ENCODE peak calls at places on chromosomes 16 and 17, in eight cellular contexts. One of them, this sample, is unnamed.

GRCh38 chr16:87471278-87472141 is 21.3 kb downstream of the ZCCHC14 start:
- DNase-seq in SK-N-SH: peak; percentile 54
- DNase-seq in esophagus squamous epithelium: no peak
- DNase-seq in heart right ventricle: no peak
- DNase-seq in lower leg skin: no peak
- DNase-seq in DND-41: no peak
- DNase-seq in uterus: no peak
- DNase-seq in stomach: no peak
- DNase-seq in this sample: no peak

GRCh38 chr16:85418978-85419491 is 194.1 kb upstream of the GSE1 start:
- DNase-seq in lower leg skin: peak; percentile 77
- DNase-seq in DND-41: peak; percentile 20
- DNase-seq in SK-N-SH: no peak
- DNase-seq in esophagus squamous epithelium: no peak
- DNase-seq in uterus: no peak
- DNase-seq in heart right ventricle: no peak
- DNase-seq in stomach: no peak
- DNase-seq in this sample: no peak

GRCh38 chr16:89925596-89926079 is 2.5 kb downstream of the TUBB3 start:
- DNase-seq in uterus: no peak
- DNase-seq in lower leg skin: no peak
- DNase-seq in esophagus squamous epithelium: no peak
- DNase-seq in SK-N-SH: peak; percentile 57
- DNase-seq in stomach: no peak
- DNase-seq in heart right ventricle: no peak
- DNase-seq in DND-41: no peak
- DNase-seq in this sample: no peak

GRCh38 chr17:83146347-83146746 is 66.9 kb downstream of the METRNL start:
- DNase-seq in heart right ventricle: no peak
- DNase-seq in esophagus squamous epithelium: no peak
- DNase-seq in lower leg skin: no peak
- DNase-seq in SK-N-SH: no peak
- DNase-seq in stomach: no peak
- DNase-seq in DND-41: no peak
- DNase-seq in uterus: no peak
- DNase-seq in this sample: no peak

GRCh38 chr16:69725480-69726312 is 664 bp downstream of the NQO1 start:
- DNase-seq in DND-41: no peak
- DNase-seq in uterus: no peak
- DNase-seq in heart right ventricle: no peak
- DNase-seq in stomach: peak; percentile 25
- DNase-seq in SK-N-SH: no peak
- DNase-seq in esophagus squamous epithelium: no peak
- DNase-seq in lower leg skin: peak; percentile 83
- DNase-seq in this sample: no peak

GRCh38 chr16:24041834-24042631 is 206.2 kb downstream of the PRKCB start:
- DNase-seq in lower leg skin: no peak
- DNase-seq in uterus: no peak
- DNase-seq in heart right ventricle: peak; percentile 56
- DNase-seq in stomach: peak; percentile 62
- DNase-seq in DND-41: peak; percentile 80
- DNase-seq in SK-N-SH: peak; percentile 75
- DNase-seq in esophagus squamous epithelium: no peak
- DNase-seq in this sample: peak; percentile 82

GRCh38 chr17:43025290-43025657 is 243 bp downstream of the RND2 start:
- DNase-seq in SK-N-SH: no peak
- DNase-seq in heart right ventricle: no peak
- DNase-seq in DND-41: no peak
- DNase-seq in esophagus squamous epithelium: no peak
- DNase-seq in uterus: no peak
- DNase-seq in stomach: no peak
- DNase-seq in lower leg skin: no peak
- DNase-seq in this sample: no peak

GRCh38 chr17:77529328-77529650 is 388.5 kb downstream of the SEC14L1 start:
- DNase-seq in DND-41: no peak
- DNase-seq in uterus: no peak
- DNase-seq in lower leg skin: no peak
- DNase-seq in heart right ventricle: no peak
- DNase-seq in esophagus squamous epithelium: no peak
- DNase-seq in stomach: no peak
- DNase-seq in SK-N-SH: no peak
- DNase-seq in this sample: no peak

GRCh38 chr17:9985622-9986021 is 80.6 kb upstream of the RCVRN start:
- DNase-seq in SK-N-SH: no peak
- DNase-seq in esophagus squamous epithelium: no peak
- DNase-seq in uterus: no peak
- DNase-seq in lower leg skin: no peak
- DNase-seq in DND-41: no peak
- DNase-seq in stomach: no peak
- DNase-seq in heart right ventricle: no peak
- DNase-seq in this sample: no peak

GRCh38 chr16:85570213-85570734 is 42.8 kb upstream of the GSE1 start:
- DNase-seq in heart right ventricle: no peak
- DNase-seq in esophagus squamous epithelium: no peak
- DNase-seq in stomach: peak; percentile 39
- DNase-seq in uterus: no peak
- DNase-seq in SK-N-SH: no peak
- DNase-seq in lower leg skin: no peak
- DNase-seq in DND-41: peak; percentile 81
- DNase-seq in this sample: peak; percentile 82

GRCh38 chr16:20191566-20191965 is 117.9 kb upstream of the GPR139 start:
- DNase-seq in stomach: no peak
- DNase-seq in esophagus squamous epithelium: no peak
- DNase-seq in SK-N-SH: no peak
- DNase-seq in heart right ventricle: no peak
- DNase-seq in uterus: no peak
- DNase-seq in lower leg skin: no peak
- DNase-seq in DND-41: no peak
- DNase-seq in this sample: no peak

GRCh38 chr17:6507535-6507934 is 48.8 kb downstream of the PITPNM3 start:
- DNase-seq in DND-41: no peak
- DNase-seq in uterus: peak; percentile 45
- DNase-seq in stomach: no peak
- DNase-seq in heart right ventricle: no peak
- DNase-seq in esophagus squamous epithelium: no peak
- DNase-seq in SK-N-SH: no peak
- DNase-seq in lower leg skin: peak; percentile 84
- DNase-seq in this sample: no peak

GRCh38 chr17:63929860-63930766 is 2.0 kb downstream of the CD79B start:
- DNase-seq in uterus: no peak
- DNase-seq in esophagus squamous epithelium: no peak
- DNase-seq in stomach: no peak
- DNase-seq in lower leg skin: no peak
- DNase-seq in DND-41: no peak
- DNase-seq in heart right ventricle: no peak
- DNase-seq in SK-N-SH: peak; percentile 31
- DNase-seq in this sample: no peak
- H3K4me3 ChIP-seq in uterus: no peak overlapping the region
- H3K4me3 ChIP-seq in esophagus squamous epithelium: no peak overlapping the region
- H3K4me3 ChIP-seq in stomach: peak overlapping the region; percentile 46
- H3K4me3 ChIP-seq in lower leg skin: no peak overlapping the region
- H3K4me3 ChIP-seq in DND-41: no peak overlapping the region
- H3K4me3 ChIP-seq in heart right ventricle: no peak overlapping the region
- H3K4me3 ChIP-seq in SK-N-SH: no peak overlapping the region
- H3K4me3 ChIP-seq in this sample: peak overlapping the region; percentile 90

GRCh38 chr16:30658731-30659506 is 688 bp downstream of the FBRS start:
- DNase-seq in stomach: peak; percentile 73
- DNase-seq in esophagus squamous epithelium: peak; percentile 93
- DNase-seq in DND-41: peak; percentile 97
- DNase-seq in lower leg skin: peak; percentile 95
- DNase-seq in uterus: peak; percentile 82
- DNase-seq in SK-N-SH: peak; percentile 87
- DNase-seq in heart right ventricle: peak; percentile 80
- DNase-seq in this sample: peak; percentile 99

GRCh38 chr16:30656974-30657865 is 1.0 kb upstream of the FBRS start:
- DNase-seq in stomach: no peak
- DNase-seq in SK-N-SH: no peak
- DNase-seq in lower leg skin: no peak
- DNase-seq in heart right ventricle: no peak
- DNase-seq in uterus: no peak
- DNase-seq in esophagus squamous epithelium: no peak
- DNase-seq in DND-41: no peak
- DNase-seq in this sample: no peak

GRCh38 chr16:30657866-30658730 is at the start of gene FBRS:
- DNase-seq in heart right ventricle: peak; percentile 100
- DNase-seq in SK-N-SH: peak; percentile 96
- DNase-seq in stomach: peak; percentile 100
- DNase-seq in uterus: peak; percentile 100
- DNase-seq in DND-41: peak; percentile 100
- DNase-seq in esophagus squamous epithelium: peak; percentile 99
- DNase-seq in lower leg skin: peak; percentile 100
- DNase-seq in this sample: peak; percentile 100

GRCh38 chr16:30660424-30661251 is 2.4 kb downstream of the FBRS start:
- DNase-seq in DND-41: peak; percentile 67
- DNase-seq in SK-N-SH: no peak
- DNase-seq in uterus: no peak
- DNase-seq in heart right ventricle: no peak
- DNase-seq in stomach: no peak
- DNase-seq in esophagus squamous epithelium: no peak
- DNase-seq in lower leg skin: no peak
- DNase-seq in this sample: peak; percentile 86

DNA sequence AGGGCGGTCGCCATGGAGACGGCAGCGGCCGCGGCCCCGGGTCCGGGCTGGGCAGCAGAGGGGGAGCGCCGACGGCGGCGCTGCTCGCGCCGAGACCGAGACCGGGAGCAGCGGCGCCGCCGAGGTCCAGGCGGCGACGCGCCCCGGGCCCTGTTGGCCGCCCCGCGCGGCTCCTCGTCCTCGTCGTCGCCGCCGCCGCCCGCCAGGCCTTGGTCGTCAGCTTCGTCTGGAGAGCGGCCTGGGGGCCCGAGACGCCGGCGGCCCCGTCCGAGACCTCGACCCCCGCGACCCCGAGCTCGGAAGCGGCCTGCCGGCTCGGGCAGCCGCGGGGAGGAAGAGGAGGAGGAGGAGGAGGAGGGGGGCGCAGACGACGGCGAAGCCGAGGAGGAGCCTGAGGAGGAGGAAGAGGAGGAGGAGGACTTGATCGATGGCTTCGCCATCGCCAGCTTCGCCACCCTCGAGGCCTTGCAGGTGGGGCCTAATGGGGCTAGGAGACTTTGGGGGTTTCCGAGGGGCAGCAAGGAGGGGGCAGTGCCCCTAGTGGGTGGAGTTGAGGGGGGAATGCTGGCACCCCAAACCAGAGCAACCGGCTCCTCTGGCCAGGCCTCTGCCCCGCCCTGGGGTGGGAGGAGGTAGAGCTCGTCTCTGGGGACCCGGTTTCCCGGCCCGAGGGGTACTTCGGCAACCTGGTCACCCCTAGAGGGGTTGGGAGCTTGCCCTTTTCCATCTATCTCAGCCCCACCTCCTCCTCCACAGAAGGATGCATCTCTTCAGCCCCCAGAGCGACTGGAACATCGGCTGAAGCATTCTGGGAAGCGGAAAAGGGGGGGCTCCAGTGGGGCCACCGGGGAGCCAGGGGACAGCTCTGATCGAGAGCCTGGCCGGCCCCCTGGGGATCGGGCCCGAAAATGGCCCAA is 1.5 kb downstream of the FBRS start:
- DNase-seq in DND-41: peak; percentile 52
- DNase-seq in heart right ventricle: peak; percentile 48
- DNase-seq in lower leg skin: no peak
- DNase-seq in SK-N-SH: peak; percentile 82
- DNase-seq in uterus: peak; percentile 46
- DNase-seq in esophagus squamous epithelium: no peak
- DNase-seq in stomach: no peak
- DNase-seq in this sample: peak; percentile 66
- TF ChIP-seq CTCF in DND-41: peak; percentile 17
- TF ChIP-seq CTCF in heart right ventricle: no peak
- TF ChIP-seq CTCF in lower leg skin: no peak
- TF ChIP-seq CTCF in SK-N-SH: peak; percentile 13
- TF ChIP-seq CTCF in uterus: no peak
- TF ChIP-seq CTCF in esophagus squamous epithelium: no peak
- TF ChIP-seq CTCF in stomach: no peak
- TF ChIP-seq CTCF in this sample: peak; percentile 11

GRCh38 chr16:30903002-30903401 is 6.6 kb downstream of the CTF1 start:
- DNase-seq in SK-N-SH: no peak
- DNase-seq in uterus: no peak
- DNase-seq in stomach: no peak
- DNase-seq in heart right ventricle: no peak
- DNase-seq in DND-41: peak; percentile 53
- DNase-seq in esophagus squamous epithelium: no peak
- DNase-seq in lower leg skin: no peak
- DNase-seq in this sample: no peak
- H3K4me3 ChIP-seq in SK-N-SH: no peak overlapping the region
- H3K4me3 ChIP-seq in uterus: no peak overlapping the region
- H3K4me3 ChIP-seq in stomach: peak overlapping the region; percentile 46
- H3K4me3 ChIP-seq in heart right ventricle: peak overlapping the region; percentile 32
- H3K4me3 ChIP-seq in DND-41: no peak overlapping the region
- H3K4me3 ChIP-seq in esophagus squamous epithelium: no peak overlapping the region
- H3K4me3 ChIP-seq in lower leg skin: no peak overlapping the region
- H3K4me3 ChIP-seq in this sample: no peak overlapping the region

GRCh38 chr17:3038941-3039340 is 24.5 kb downstream of the OR1D5 start:
- DNase-seq in esophagus squamous epithelium: no peak
- DNase-seq in stomach: no peak
- DNase-seq in SK-N-SH: no peak
- DNase-seq in DND-41: no peak
- DNase-seq in uterus: no peak
- DNase-seq in lower leg skin: peak; percentile 25
- DNase-seq in heart right ventricle: no peak
- DNase-seq in this sample: no peak

GRCh38 chr17:3040882-3041281 is 22.5 kb downstream of the OR1D5 start:
- DNase-seq in lower leg skin: peak; percentile 39
- DNase-seq in stomach: no peak
- DNase-seq in DND-41: no peak
- DNase-seq in uterus: no peak
- DNase-seq in SK-N-SH: no peak
- DNase-seq in esophagus squamous epithelium: no peak
- DNase-seq in heart right ventricle: no peak
- DNase-seq in this sample: no peak

GRCh38 chr17:3039748-3040147 is 23.7 kb downstream of the OR1D5 start:
- DNase-seq in stomach: no peak
- DNase-seq in lower leg skin: no peak
- DNase-seq in SK-N-SH: no peak
- DNase-seq in DND-41: no peak
- DNase-seq in uterus: no peak
- DNase-seq in esophagus squamous epithelium: no peak
- DNase-seq in heart right ventricle: no peak
- DNase-seq in this sample: no peak

GRCh38 chr17:3046753-3047152 is 16.7 kb downstream of the OR1D5 start:
- DNase-seq in esophagus squamous epithelium: no peak
- DNase-seq in SK-N-SH: no peak
- DNase-seq in DND-41: no peak
- DNase-seq in lower leg skin: no peak
- DNase-seq in stomach: no peak
- DNase-seq in uterus: no peak
- DNase-seq in heart right ventricle: no peak
- DNase-seq in this sample: no peak

DNA sequence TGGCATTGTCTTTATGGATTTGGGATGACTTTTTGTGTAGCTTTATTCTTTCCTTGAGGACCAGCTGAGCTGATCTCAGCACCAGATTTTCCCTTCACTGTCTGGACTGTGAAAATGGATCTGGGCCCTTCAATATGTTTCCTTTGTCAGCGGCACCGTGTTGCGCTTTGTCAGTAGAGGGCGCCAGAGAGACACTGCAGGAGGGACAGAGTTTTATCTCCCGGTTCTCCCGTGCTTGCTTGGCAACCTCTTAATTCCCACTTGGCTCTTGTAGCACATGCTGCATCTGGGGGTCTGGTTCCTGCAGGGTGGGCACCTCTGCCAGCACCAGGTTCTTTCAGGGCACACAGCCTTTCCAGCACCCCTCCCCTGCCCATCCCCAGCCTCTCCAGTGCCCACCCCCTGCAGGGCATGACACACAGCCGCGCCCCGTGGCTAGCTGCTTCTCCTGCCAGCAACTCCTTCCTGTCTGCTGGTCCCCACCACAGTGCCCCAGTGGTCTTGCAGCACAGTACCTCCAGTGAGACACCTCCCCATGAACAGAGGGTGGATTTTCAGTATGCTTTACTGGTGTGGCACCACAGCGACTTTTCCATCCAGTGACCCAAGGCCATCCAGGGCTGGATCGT is 19.6 kb downstream of the OR1D5 start:
- DNase-seq in esophagus squamous epithelium: no peak
- DNase-seq in DND-41: peak; percentile 46
- DNase-seq in stomach: no peak
- DNase-seq in heart right ventricle: no peak
- DNase-seq in lower leg skin: peak; percentile 57
- DNase-seq in SK-N-SH: no peak
- DNase-seq in uterus: no peak
- DNase-seq in this sample: peak; percentile 31
- TF ChIP-seq CTCF in esophagus squamous epithelium: no peak
- TF ChIP-seq CTCF in DND-41: peak; percentile 72
- TF ChIP-seq CTCF in stomach: no peak
- TF ChIP-seq CTCF in heart right ventricle: no peak
- TF ChIP-seq CTCF in lower leg skin: no peak
- TF ChIP-seq CTCF in SK-N-SH: peak; percentile 38
- TF ChIP-seq CTCF in uterus: no peak
- TF ChIP-seq CTCF in this sample: peak; percentile 37

This sample was measured in GM12865.